ENCODE peak calls at places on chromosome 6, in five cellular contexts. G is SK-N-SH, O is WERI-Rb-1, Q is MM.1S, K is brain microvascular endothelial cell. I is an unnamed sample.

GRCh38 chr6:44564906-44565524 is 177.5 kb downstream of the CDC5L start:
- DNase-seq in K (no peak), O (no peak), Q (no peak), G (no peak), I (no peak)

GRCh38 chr6:166545156-166545555 is 41.3 kb downstream of the RAMACL start:
- DNase-seq in Q (no peak), O (no peak), K (no peak), G (no peak), I (no peak)

GRCh38 chr6:57069228-57069627 is 20.8 kb upstream of the ZNF451 start:
- DNase-seq in K (no peak), G (no peak), O (no peak), Q (no peak), I (no peak)

GRCh38 chr6:13261464-13261994 is 66.8 kb downstream of the TBC1D7 start:
- DNase-seq in G (no peak), O (no peak), Q (peak), K (no peak), I (no peak)

GRCh38 chr6:159130846-159131245 is 38.4 kb upstream of the FNDC1 start:
- DNase-seq in G (no peak), K (no peak), Q (no peak), O (no peak), I (no peak)

GRCh38 chr6:109872968-109873545 is 105.1 kb upstream of the GPR6 start:
- DNase-seq in O (no peak), K (no peak), Q (no peak), G (no peak), I (no peak)

GRCh38 chr6:119881416-119881815 is 531.9 kb upstream of the MAN1A1 start:
- DNase-seq in G (no peak), O (peak), Q (no peak), K (peak), I (no peak)

GRCh38 chr6:81939774-81940165 is 187.3 kb upstream of the TENT5A start:
- DNase-seq in G (no peak), O (no peak), K (no peak), Q (no peak), I (no peak)

GRCh38 chr6:65637289-65638046 is 69.6 kb downstream of the EYS start:
- DNase-seq in G (no peak), Q (no peak), K (no peak), O (no peak), I (no peak)

GRCh38 chr6:100665041-100665380 is 200.3 kb upstream of the SIM1 start:
- DNase-seq in K (no peak), G (no peak), O (no peak), Q (peak), I (peak)

GRCh38 chr6:32175711-32176475 is at the start of gene AGPAT1:
- DNase-seq in G (peak), K (peak), O (peak), Q (peak), I (peak)

GRCh38 chr6:82371799-82372508 is 8.3 kb downstream of the TPBG start:
- DNase-seq in G (no peak), O (no peak), K (no peak), Q (no peak), I (no peak)

GRCh38 chr6:168415149-168415992 is 25.6 kb upstream of the SMOC2 start:
- DNase-seq in Q (no peak), O (peak), G (no peak), K (no peak), I (no peak)

GRCh38 chr6:22078288-22078687 is 218.5 kb downstream of the PRL start:
- DNase-seq in K (no peak), G (no peak), O (no peak), Q (no peak), I (no peak)

GRCh38 chr6:34273242-34273805 is 24.5 kb upstream of the SMIM29 start:
- DNase-seq in Q (no peak), O (no peak), G (peak), K (peak), I (peak)

GRCh38 chr6:1449896-1450295 is 60.5 kb downstream of the FOXF2 start:
- DNase-seq in Q (no peak), O (no peak), G (no peak), K (no peak), I (no peak)

GRCh38 chr6:33620158-33620583 is 951 bp upstream of the ITPR3 start:
- DNase-seq in O (peak), K (no peak), G (peak), Q (peak), I (peak)

GRCh38 chr6:52392944-52393343 is 27.2 kb upstream of the EFHC1 start:
- DNase-seq in K (peak), O (no peak), G (no peak), Q (no peak), I (no peak)

GRCh38 chr6:44135875-44136274 is 8.5 kb downstream of the TMEM63B start:
- DNase-seq in Q (no peak), O (peak), G (no peak), K (no peak), I (no peak)

GRCh38 chr6:14396826-14397517 is 279.4 kb downstream of the CD83 start:
- DNase-seq in O (peak), Q (no peak), K (peak), G (no peak), I (peak)

GRCh38 chr6:49934770-49935169 is 29.2 kb downstream of the DEFB114 start:
- DNase-seq in O (no peak), Q (no peak), G (no peak), K (no peak), I (no peak)

GRCh38 chr6:33959661-33960344 is 156.0 kb upstream of the MLN start:
- DNase-seq in K (no peak), G (no peak), O (peak), Q (no peak), I (no peak)

GRCh38 chr6:84046755-84047154 is 13.2 kb downstream of the MRAP2 start:
- DNase-seq in K (no peak), O (no peak), G (no peak), Q (no peak), I (no peak)

GRCh38 chr6:96468681-96469224 is 52.9 kb upstream of the UFL1 start:
- DNase-seq in G (no peak), Q (peak), K (no peak), O (no peak), I (no peak)

GRCh38 chr6:108897371-108897770 is 49.1 kb downstream of the ARMC2 start:
- DNase-seq in K (peak), O (peak), G (no peak), Q (peak), I (no peak)

GRCh38 chr6:129683606-129684322 is 26.2 kb downstream of the ARHGAP18 start:
- DNase-seq in O (no peak), G (peak), K (peak), Q (peak), I (peak)

DNA sequence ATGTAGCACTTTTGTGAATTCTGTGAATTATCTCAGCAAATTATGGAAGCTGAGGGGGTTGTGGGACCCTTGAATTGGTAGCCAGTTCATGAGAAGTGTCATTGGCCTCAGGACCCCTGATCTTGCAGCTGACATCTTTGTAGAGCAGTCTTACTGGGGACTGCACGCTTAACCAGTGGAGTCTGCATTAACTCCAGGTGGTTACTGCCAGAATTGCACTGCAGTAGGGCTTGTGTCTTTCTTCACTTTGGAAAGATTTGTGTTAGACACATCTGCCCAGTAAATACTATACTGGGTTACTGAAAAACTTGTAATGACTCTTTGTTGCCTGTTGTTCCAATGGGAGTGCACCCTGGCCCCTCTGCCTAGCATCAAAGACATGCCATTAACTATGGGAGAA is 21.2 kb upstream of the CDKN1A start:
- DNase-seq in Q (no peak), O (no peak), G (no peak), K (no peak), I (no peak)
- TF ChIP-seq CTCF in Q (no peak), O (peak), G (no peak), K (no peak), I (no peak)

GRCh38 chr6:41625442-41625841 is 12.8 kb upstream of the MDFI start:
- DNase-seq in Q (no peak), O (no peak), G (no peak), K (no peak), I (no peak)
- TF ChIP-seq CTCF in Q (no peak), O (no peak), G (no peak), K (no peak), I (no peak)

GRCh38 chr6:153001767-153002612 is 519 bp downstream of the MTRF1L start:
- DNase-seq in Q (no peak), G (peak), K (no peak), O (no peak), I (no peak)

GRCh38 chr6:153000243-153000642 is 2.3 kb downstream of the MTRF1L start:
- DNase-seq in O (no peak), G (no peak), K (no peak), Q (no peak), I (no peak)

GRCh38 chr6:153003294-153003645 is 761 bp upstream of the MTRF1L start:
- DNase-seq in K (no peak), O (no peak), G (peak), Q (no peak), I (peak)

GRCh38 chr6:153002613-153003293 is at the start of gene MTRF1L:
- DNase-seq in O (peak), G (peak), Q (peak), K (peak), I (peak)
- TF ChIP-seq CTCF in O (no peak), G (no peak), Q (no peak), K (no peak), I (no peak)

DNA sequence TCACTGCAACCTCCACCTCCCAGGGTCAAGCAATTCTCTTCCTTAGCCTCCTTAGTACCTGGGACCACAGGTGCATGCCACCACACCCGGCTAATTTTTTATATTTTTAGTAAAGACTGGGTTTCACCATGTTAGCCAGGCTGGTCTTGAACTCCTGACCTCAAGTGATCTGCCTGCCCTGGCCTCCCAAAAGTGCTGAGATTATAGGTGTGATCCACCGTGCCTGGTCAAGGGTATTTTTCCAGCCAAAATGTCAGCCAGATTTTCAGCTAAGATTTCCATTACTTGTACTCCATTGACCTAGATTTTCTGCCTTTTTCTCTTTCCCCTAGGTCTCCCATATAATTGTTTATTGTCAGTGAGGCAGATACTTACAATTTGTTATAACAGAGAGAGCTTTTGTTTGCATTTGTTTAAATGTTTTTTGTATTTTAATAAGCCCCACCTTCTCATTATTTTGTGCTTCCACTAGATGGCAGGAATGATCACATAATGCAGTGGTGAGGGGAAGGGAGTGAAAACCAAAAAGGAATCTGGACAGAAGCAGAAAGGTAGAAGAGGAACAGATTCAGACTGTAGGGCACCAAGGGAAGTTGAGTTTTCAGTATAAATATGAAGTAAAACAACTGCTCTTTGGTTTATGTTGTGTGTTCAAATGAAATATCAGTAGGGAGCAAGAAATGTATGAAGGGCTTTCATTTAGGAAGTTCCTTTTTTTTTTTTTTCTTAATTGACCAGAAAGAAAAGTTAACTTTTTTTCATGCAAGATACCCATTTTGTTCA is 29.7 kb downstream of the RPF2 start:
- DNase-seq in Q (peak), O (no peak), K (peak), G (peak), I (peak)
- TF ChIP-seq CTCF in Q (peak), O (peak), K (peak), G (peak), I (peak)

GRCh38 chr6:98586163-98586562 is 248.2 kb upstream of the POU3F2 start:
- DNase-seq in Q (no peak), O (no peak), G (no peak), K (no peak), I (no peak)
- TF ChIP-seq CTCF in Q (no peak), O (peak), G (no peak), K (no peak), I (no peak)

DNA sequence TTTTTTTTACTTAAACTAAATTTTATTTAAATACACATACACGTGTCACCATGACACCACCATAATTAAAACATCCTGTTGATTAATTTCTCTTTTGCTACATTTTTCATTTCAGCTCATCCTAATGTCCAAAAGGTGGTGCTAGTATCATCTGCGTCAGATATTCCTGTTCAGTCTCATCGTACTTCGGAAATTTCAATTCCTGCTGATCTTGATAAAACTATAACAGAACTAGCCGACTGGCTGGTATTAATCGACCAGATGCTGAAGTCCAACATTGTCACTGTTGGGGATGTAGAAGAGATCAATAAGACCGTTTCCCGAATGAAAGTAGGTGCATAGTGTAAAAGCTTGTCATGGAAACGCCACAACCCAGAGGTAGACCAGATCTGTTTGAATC is 263.4 kb downstream of the UTRN start:
- DNase-seq in K (no peak), Q (no peak), O (no peak), G (peak), I (no peak)
- TF ChIP-seq CTCF in K (no peak), Q (no peak), O (no peak), G (peak), I (no peak)

DNA sequence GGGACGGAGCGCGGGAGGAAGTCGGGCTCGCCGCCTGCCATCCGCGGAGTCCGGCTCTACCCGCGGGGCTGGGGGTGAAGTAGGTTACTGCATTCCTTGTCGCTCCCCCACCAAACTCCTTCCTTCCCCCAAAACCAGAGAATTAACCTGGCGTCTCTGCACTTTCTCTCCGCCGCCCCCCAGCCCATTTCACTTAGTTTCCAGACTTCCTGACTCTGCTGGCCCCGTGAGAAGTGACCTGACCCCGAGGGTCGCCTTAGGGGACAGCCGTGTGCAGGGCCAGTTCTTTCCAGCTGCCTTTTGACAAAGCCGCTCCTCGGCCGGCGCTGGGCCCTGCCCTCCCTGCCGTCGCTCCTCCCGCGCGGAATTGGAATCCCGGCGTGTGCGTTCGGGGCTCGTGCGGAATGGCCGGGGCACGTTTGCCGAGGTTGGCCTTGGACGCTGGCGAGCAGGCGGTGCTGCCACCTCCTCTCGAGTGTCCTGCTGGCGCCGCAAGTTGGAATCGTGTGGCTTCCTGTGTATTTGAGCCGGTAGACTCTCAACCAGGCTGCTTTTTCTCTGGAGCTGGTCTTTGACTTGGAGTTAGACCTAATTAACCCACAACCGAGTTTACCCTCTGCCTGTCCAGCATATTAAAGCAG is 650 bp downstream of the DCBLD1 start:
- DNase-seq in G (peak), K (no peak), Q (peak), O (peak), I (peak)
- TF ChIP-seq CTCF in G (no peak), K (no peak), Q (no peak), O (no peak), I (no peak)

GRCh38 chr6:125445054-125445453 is 143.3 kb upstream of the HDDC2 start:
- DNase-seq in Q (no peak), G (no peak), K (no peak), O (peak), I (no peak)
- TF ChIP-seq CTCF in Q (no peak), G (no peak), K (no peak), O (no peak), I (no peak)

DNA sequence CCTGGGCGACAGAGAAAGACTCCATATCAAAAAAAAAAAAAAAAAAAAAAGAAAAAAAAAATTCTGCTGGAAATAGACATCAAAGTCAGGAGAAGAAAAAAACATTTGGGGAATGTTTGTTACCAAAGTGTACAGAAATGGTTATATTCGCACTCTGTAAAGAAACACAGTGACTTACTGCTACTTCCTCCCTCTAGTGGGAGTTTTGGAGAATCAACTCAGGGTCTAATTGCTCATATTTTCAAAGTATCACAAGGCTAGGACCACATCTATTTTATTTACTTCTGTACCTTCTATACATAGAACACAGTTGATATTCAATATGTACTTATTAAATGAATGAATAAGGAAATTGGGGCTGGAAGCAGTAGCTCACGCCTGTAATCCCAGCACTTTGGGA is 24.4 kb downstream of the ARG1 start:
- DNase-seq in O (no peak), K (no peak), Q (no peak), G (peak), I (no peak)
- TF ChIP-seq CTCF in O (peak), K (peak), Q (no peak), G (peak), I (peak)